ENCODE peak calls at places on chromosomes 16 and 17, in four cellular contexts. X is left cardiac atrium, R is HFFc6, T is NCI-H1436. F is an unnamed sample.

GRCh38 chr16:3819175-3819527 is 61.4 kb downstream of the CREBBP start:
- DNase-seq in T (no peak), X (no peak), R (no peak), F (no peak)

GRCh38 chr17:79281803-79282202 is 207.2 kb downstream of the ENGASE start:
- DNase-seq in X (no peak), T (no peak), R (no peak), F (no peak)

GRCh38 chr16:20803561-20804214 is 2.6 kb downstream of the ERI2 start:
- DNase-seq in X (no peak), T (no peak), R (no peak), F (no peak)

GRCh38 chr16:80518436-80518835 is 22.4 kb upstream of the DYNLRB2 start:
- DNase-seq in T (no peak), R (no peak), X (no peak), F (no peak)

GRCh38 chr16:78460428-78460827 is 361.0 kb downstream of the WWOX start:
- DNase-seq in T (no peak), R (no peak), X (no peak), F (no peak)

GRCh38 chr17:40329981-40330794 is 21.2 kb downstream of the RARA start:
- DNase-seq in X (peak; percentile 77), R (no peak), T (no peak), F (no peak)

GRCh38 chr17:66578781-66579489 is 256.0 kb upstream of the CACNG5 start:
- DNase-seq in T (no peak), R (no peak), X (no peak), F (no peak)

GRCh38 chr16:24776486-24777220 is 47.2 kb downstream of the TNRC6A start:
- DNase-seq in R (no peak), T (no peak), X (peak; percentile 64), F (no peak)

GRCh38 chr17:58415371-58416055 is 1.8 kb downstream of the RNF43 start:
- DNase-seq in R (no peak), T (no peak), X (peak; percentile 21), F (no peak)

GRCh38 chr17:81869221-81870154 is 1.6 kb downstream of the ARHGDIA start:
- DNase-seq in X (peak; percentile 62), T (no peak), R (no peak), F (no peak)

GRCh38 chr16:55039511-55039910 is 108.8 kb downstream of the IRX5 start:
- DNase-seq in T (no peak), R (no peak), X (no peak), F (no peak)